ENCODE peak calls at places on chromosomes 11 and 22, in eight cellular contexts. One of them, this sample, is unnamed.

GRCh38 chr11:11445441-11446185 is 92.6 kb upstream of the CSNK2A3 start:
- DNase-seq in PC-3: no peak
- DNase-seq in RPMI7951: no peak
- DNase-seq in activated T-helper 9 cell treated with anti-CD3 and anti-CD28 coated beads, Interleukin-2, amount 50 U/mL, for 16 hours: no peak
- DNase-seq in GOT3: no peak
- DNase-seq in HFFc6: no peak
- DNase-seq in A549: no peak
- DNase-seq in WERI-Rb-1: no peak
- DNase-seq in this sample: no peak

GRCh38 chr22:30439836-30440235 is 14.3 kb downstream of the MTFP1 start:
- DNase-seq in A549: no peak
- DNase-seq in activated T-helper 9 cell treated with anti-CD3 and anti-CD28 coated beads, Interleukin-2, amount 50 U/mL, for 16 hours: no peak
- DNase-seq in PC-3: no peak
- DNase-seq in WERI-Rb-1: no peak
- DNase-seq in GOT3: no peak
- DNase-seq in HFFc6: no peak
- DNase-seq in RPMI7951: no peak
- DNase-seq in this sample: no peak

GRCh38 chr11:11022126-11022730 is 164.4 kb upstream of the ZBED5 start:
- DNase-seq in HFFc6: no peak
- DNase-seq in activated T-helper 9 cell treated with anti-CD3 and anti-CD28 coated beads, Interleukin-2, amount 50 U/mL, for 16 hours: no peak
- DNase-seq in WERI-Rb-1: no peak
- DNase-seq in PC-3: peak; percentile 57
- DNase-seq in A549: peak; percentile 55
- DNase-seq in RPMI7951: peak; percentile 14
- DNase-seq in GOT3: no peak
- DNase-seq in this sample: no peak

GRCh38 chr11:64489831-64490441 is 101.1 kb upstream of the SLC22A12 start:
- DNase-seq in RPMI7951: peak; percentile 42
- DNase-seq in WERI-Rb-1: peak; percentile 76
- DNase-seq in A549: peak; percentile 80
- DNase-seq in HFFc6: peak; percentile 30
- DNase-seq in activated T-helper 9 cell treated with anti-CD3 and anti-CD28 coated beads, Interleukin-2, amount 50 U/mL, for 16 hours: peak; percentile 5
- DNase-seq in PC-3: peak; percentile 58
- DNase-seq in GOT3: no peak
- DNase-seq in this sample: no peak

GRCh38 chr11:58177409-58178054 is 11.3 kb upstream of the OR9Q2 start:
- DNase-seq in PC-3: no peak
- DNase-seq in RPMI7951: no peak
- DNase-seq in WERI-Rb-1: no peak
- DNase-seq in GOT3: no peak
- DNase-seq in activated T-helper 9 cell treated with anti-CD3 and anti-CD28 coated beads, Interleukin-2, amount 50 U/mL, for 16 hours: no peak
- DNase-seq in HFFc6: no peak
- DNase-seq in A549: no peak
- DNase-seq in this sample: no peak

GRCh38 chr11:88421530-88421929 is 84.0 kb upstream of the CTSC start:
- DNase-seq in WERI-Rb-1: no peak
- DNase-seq in activated T-helper 9 cell treated with anti-CD3 and anti-CD28 coated beads, Interleukin-2, amount 50 U/mL, for 16 hours: peak; percentile 10
- DNase-seq in PC-3: peak; percentile 73
- DNase-seq in GOT3: no peak
- DNase-seq in A549: no peak
- DNase-seq in RPMI7951: no peak
- DNase-seq in HFFc6: no peak
- DNase-seq in this sample: no peak

GRCh38 chr11:20010106-20010860 is 150.0 kb downstream of the DBX1 start:
- DNase-seq in HFFc6: no peak
- DNase-seq in GOT3: no peak
- DNase-seq in RPMI7951: no peak
- DNase-seq in PC-3: no peak
- DNase-seq in A549: no peak
- DNase-seq in activated T-helper 9 cell treated with anti-CD3 and anti-CD28 coated beads, Interleukin-2, amount 50 U/mL, for 16 hours: no peak
- DNase-seq in WERI-Rb-1: peak; percentile 81
- DNase-seq in this sample: no peak

GRCh38 chr11:12785901-12786300 is 111.7 kb downstream of the TEAD1 start:
- DNase-seq in A549: no peak
- DNase-seq in PC-3: no peak
- DNase-seq in GOT3: no peak
- DNase-seq in WERI-Rb-1: peak; percentile 18
- DNase-seq in activated T-helper 9 cell treated with anti-CD3 and anti-CD28 coated beads, Interleukin-2, amount 50 U/mL, for 16 hours: no peak
- DNase-seq in RPMI7951: no peak
- DNase-seq in HFFc6: no peak
- DNase-seq in this sample: no peak

GRCh38 chr22:22377335-22377734 is 131.2 kb downstream of the ZNF280B start:
- DNase-seq in HFFc6: no peak
- DNase-seq in PC-3: no peak
- DNase-seq in GOT3: no peak
- DNase-seq in WERI-Rb-1: no peak
- DNase-seq in activated T-helper 9 cell treated with anti-CD3 and anti-CD28 coated beads, Interleukin-2, amount 50 U/mL, for 16 hours: no peak
- DNase-seq in A549: no peak
- DNase-seq in RPMI7951: no peak
- DNase-seq in this sample: no peak

GRCh38 chr11:79055866-79056632 is 384.8 kb downstream of the TENM4 start:
- DNase-seq in HFFc6: peak; percentile 61
- DNase-seq in RPMI7951: peak; percentile 98
- DNase-seq in PC-3: no peak
- DNase-seq in WERI-Rb-1: no peak
- DNase-seq in GOT3: no peak
- DNase-seq in activated T-helper 9 cell treated with anti-CD3 and anti-CD28 coated beads, Interleukin-2, amount 50 U/mL, for 16 hours: no peak
- DNase-seq in A549: no peak
- DNase-seq in this sample: no peak

This sample was measured in esophagus muscularis mucosa.